ENCODE peak calls at places on chromosome 19, in four cellular contexts. One of them, this sample, is unnamed.
A peak's percentile ranks its signal among the peaks of the same experiment; 100 is the strongest.

GRCh38 chr19:41479757-41480191 is 36.8 kb downstream of the ERICH4 start:
- DNase-seq in PC-3: no peak
- DNase-seq in NB4: peak; percentile 82
- DNase-seq in AG04450: no peak
- DNase-seq in this sample: no peak

GRCh38 chr19:28929026-28929425 is 283.9 kb downstream of the UQCRFS1 start:
- DNase-seq in PC-3: no peak
- DNase-seq in AG04450: no peak
- DNase-seq in NB4: no peak
- DNase-seq in this sample: no peak

GRCh38 chr19:12481781-12482504 is 2.7 kb downstream of the ZNF709 start:
- DNase-seq in NB4: peak; percentile 32
- DNase-seq in AG04450: no peak
- DNase-seq in PC-3: no peak
- DNase-seq in this sample: no peak

GRCh38 chr19:56367829-56368711 is 25.3 kb downstream of the ZNF582 start:
- DNase-seq in PC-3: no peak
- DNase-seq in AG04450: peak; percentile 76
- DNase-seq in NB4: peak; percentile 96
- DNase-seq in this sample: no peak

GRCh38 chr19:46862974-46863632 is 2.3 kb downstream of the ARHGAP35 start:
- DNase-seq in NB4: peak; percentile 86
- DNase-seq in AG04450: no peak
- DNase-seq in PC-3: no peak
- DNase-seq in this sample: no peak

GRCh38 chr19:45881909-45882528 is 3.9 kb downstream of the IRF2BP1 start:
- DNase-seq in PC-3: no peak
- DNase-seq in AG04450: no peak
- DNase-seq in NB4: no peak
- DNase-seq in this sample: peak; percentile 30

GRCh38 chr19:4120933-4121612 is 2.8 kb downstream of the MAP2K2 start:
- DNase-seq in AG04450: no peak
- DNase-seq in PC-3: no peak
- DNase-seq in NB4: no peak
- DNase-seq in this sample: no peak

GRCh38 chr19:50252111-50252886 is 48.9 kb downstream of the MYH14 start:
- DNase-seq in NB4: peak; percentile 33
- DNase-seq in PC-3: peak; percentile 72
- DNase-seq in AG04450: no peak
- DNase-seq in this sample: peak; percentile 41

GRCh38 chr19:4052114-4052992 is 14.3 kb downstream of the ZBTB7A start:
- DNase-seq in AG04450: no peak
- DNase-seq in PC-3: peak; percentile 64
- DNase-seq in NB4: peak; percentile 73
- DNase-seq in this sample: no peak

GRCh38 chr19:7978196-7978825 is 27.1 kb downstream of the ELAVL1 start:
- DNase-seq in PC-3: peak; percentile 15
- DNase-seq in NB4: no peak
- DNase-seq in AG04450: no peak
- DNase-seq in this sample: no peak

GRCh38 chr19:4456843-4457653 is 546 bp downstream of the UBXN6 start:
- DNase-seq in NB4: peak; percentile 62
- DNase-seq in PC-3: no peak
- DNase-seq in AG04450: no peak
- DNase-seq in this sample: peak; percentile 69

GRCh38 chr19:38685666-38686529 is 38.4 kb downstream of the ACTN4 start:
- DNase-seq in PC-3: peak; percentile 63
- DNase-seq in AG04450: no peak
- DNase-seq in NB4: no peak
- DNase-seq in this sample: no peak

GRCh38 chr19:38713227-38713649 is 31.0 kb downstream of the CAPN12 start:
- DNase-seq in NB4: no peak
- DNase-seq in PC-3: no peak
- DNase-seq in AG04450: no peak
- DNase-seq in this sample: no peak

GRCh38 chr19:54938906-54939305 is 8.4 kb downstream of the NLRP7 start:
- DNase-seq in AG04450: no peak
- DNase-seq in NB4: no peak
- DNase-seq in PC-3: no peak
- DNase-seq in this sample: peak; percentile 71

GRCh38 chr19:17455711-17456123 is 5.0 kb downstream of the NXNL1 start:
- DNase-seq in AG04450: no peak
- DNase-seq in NB4: no peak
- DNase-seq in PC-3: no peak
- DNase-seq in this sample: no peak

GRCh38 chr19:29404951-29405727 is 120.7 kb upstream of the VSTM2B start:
- DNase-seq in PC-3: peak; percentile 1
- DNase-seq in AG04450: no peak
- DNase-seq in NB4: no peak
- DNase-seq in this sample: no peak

GRCh38 chr19:55488986-55489710 is 912 bp downstream of the SSC5D start:
- DNase-seq in NB4: no peak
- DNase-seq in AG04450: no peak
- DNase-seq in PC-3: no peak
- DNase-seq in this sample: no peak

GRCh38 chr19:4923379-4923747 is 14.1 kb downstream of the UHRF1 start:
- DNase-seq in NB4: no peak
- DNase-seq in PC-3: no peak
- DNase-seq in AG04450: no peak
- DNase-seq in this sample: no peak

GRCh38 chr19:3954107-3954506 is 16.8 kb downstream of the DAPK3 start:
- DNase-seq in PC-3: no peak
- DNase-seq in NB4: no peak
- DNase-seq in AG04450: no peak
- DNase-seq in this sample: no peak

GRCh38 chr19:56269348-56269747 is 3.2 kb upstream of the EDDM13 start:
- DNase-seq in PC-3: no peak
- DNase-seq in NB4: no peak
- DNase-seq in AG04450: no peak
- DNase-seq in this sample: no peak

GRCh38 chr19:5826531-5827341 is 12.8 kb downstream of the FUT6 start:
- DNase-seq in AG04450: no peak
- DNase-seq in PC-3: peak; percentile 81
- DNase-seq in NB4: peak; percentile 40
- DNase-seq in this sample: peak; percentile 94

GRCh38 chr19:5691930-5692784 is 2.1 kb downstream of the RPL36 start:
- DNase-seq in AG04450: no peak
- DNase-seq in PC-3: no peak
- DNase-seq in NB4: peak; percentile 34
- DNase-seq in this sample: peak; percentile 32

GRCh38 chr19:56111601-56112312 is 9.3 kb downstream of the ZNF787 start:
- DNase-seq in PC-3: no peak
- DNase-seq in AG04450: no peak
- DNase-seq in NB4: no peak
- DNase-seq in this sample: no peak

GRCh38 chr19:43956827-43957226 is 5.8 kb downstream of the ZNF221 start:
- DNase-seq in NB4: peak; percentile 6
- DNase-seq in AG04450: no peak
- DNase-seq in PC-3: no peak
- DNase-seq in this sample: peak; percentile 23

GRCh38 chr19:41341669-41342490 is 11.8 kb downstream of the TGFB1 start:
- DNase-seq in AG04450: no peak
- DNase-seq in NB4: no peak
- DNase-seq in PC-3: no peak
- DNase-seq in this sample: no peak

GRCh38 chr19:45136507-45137178 is 24.1 kb downstream of the NKPD1 start:
- DNase-seq in AG04450: no peak
- DNase-seq in NB4: no peak
- DNase-seq in PC-3: no peak
- DNase-seq in this sample: peak; percentile 76

GRCh38 chr19:7970716-7971448 is 27.4 kb upstream of the TIMM44 start:
- DNase-seq in PC-3: peak; percentile 76
- DNase-seq in AG04450: no peak
- DNase-seq in NB4: peak; percentile 57
- DNase-seq in this sample: peak; percentile 45

GRCh38 chr19:43430142-43430710 is 15.5 kb downstream of the TEX101 start:
- DNase-seq in AG04450: no peak
- DNase-seq in NB4: no peak
- DNase-seq in PC-3: no peak
- DNase-seq in this sample: no peak

GRCh38 chr19:49189259-49189658 is 31.7 kb downstream of the TRPM4 start:
- DNase-seq in AG04450: no peak
- DNase-seq in NB4: no peak
- DNase-seq in PC-3: no peak
- DNase-seq in this sample: no peak

GRCh38 chr19:49193822-49194394 is 36.3 kb downstream of the TRPM4 start:
- DNase-seq in AG04450: no peak
- DNase-seq in PC-3: no peak
- DNase-seq in NB4: no peak
- DNase-seq in this sample: no peak

GRCh38 chr19:49190781-49191180 is 33.2 kb downstream of the TRPM4 start:
- DNase-seq in PC-3: no peak
- DNase-seq in NB4: no peak
- DNase-seq in AG04450: no peak
- DNase-seq in this sample: no peak

GRCh38 chr19:49196527-49197240 is 39.1 kb downstream of the TRPM4 start:
- DNase-seq in NB4: no peak
- DNase-seq in PC-3: no peak
- DNase-seq in AG04450: no peak
- DNase-seq in this sample: no peak

GRCh38 chr19:49194408-49194807 is 36.8 kb downstream of the TRPM4 start:
- DNase-seq in AG04450: no peak
- DNase-seq in PC-3: no peak
- DNase-seq in NB4: no peak
- DNase-seq in this sample: no peak
- TF ChIP-seq CTCF in AG04450: no peak
- TF ChIP-seq CTCF in PC-3: no peak
- TF ChIP-seq CTCF in NB4: no peak
- TF ChIP-seq CTCF in this sample: no peak

GRCh38 chr19:14565298-14565679 is 6.6 kb downstream of the NDUFB7 start:
- DNase-seq in AG04450: no peak
- DNase-seq in PC-3: no peak
- DNase-seq in NB4: no peak
- DNase-seq in this sample: no peak
- TF ChIP-seq CTCF in AG04450: no peak
- TF ChIP-seq CTCF in PC-3: no peak
- TF ChIP-seq CTCF in NB4: no peak
- TF ChIP-seq CTCF in this sample: no peak

GRCh38 chr19:30695171-30695875 is 323.1 kb downstream of the ZNF536 start:
- DNase-seq in PC-3: no peak
- DNase-seq in NB4: peak; percentile 2
- DNase-seq in AG04450: no peak
- DNase-seq in this sample: no peak
- TF ChIP-seq CTCF in PC-3: no peak
- TF ChIP-seq CTCF in NB4: no peak
- TF ChIP-seq CTCF in AG04450: no peak
- TF ChIP-seq CTCF in this sample: no peak

GRCh38 chr19:2288743-2289713 is 7.1 kb upstream of the PEAK3 start:
- DNase-seq in AG04450: no peak
- DNase-seq in PC-3: no peak
- DNase-seq in NB4: peak; percentile 44
- DNase-seq in this sample: no peak

GRCh38 chr19:2289714-2290435 is 7.9 kb upstream of the PEAK3 start:
- DNase-seq in AG04450: no peak
- DNase-seq in NB4: peak; percentile 95
- DNase-seq in PC-3: no peak
- DNase-seq in this sample: peak; percentile 90

GRCh38 chr19:2288010-2288742 is 6.2 kb upstream of the PEAK3 start:
- DNase-seq in NB4: no peak
- DNase-seq in AG04450: no peak
- DNase-seq in PC-3: no peak
- DNase-seq in this sample: no peak

GRCh38 chr19:2290441-2291184 is 8.6 kb upstream of the PEAK3 start:
- DNase-seq in PC-3: no peak
- DNase-seq in AG04450: no peak
- DNase-seq in NB4: peak; percentile 35
- DNase-seq in this sample: no peak

DNA sequence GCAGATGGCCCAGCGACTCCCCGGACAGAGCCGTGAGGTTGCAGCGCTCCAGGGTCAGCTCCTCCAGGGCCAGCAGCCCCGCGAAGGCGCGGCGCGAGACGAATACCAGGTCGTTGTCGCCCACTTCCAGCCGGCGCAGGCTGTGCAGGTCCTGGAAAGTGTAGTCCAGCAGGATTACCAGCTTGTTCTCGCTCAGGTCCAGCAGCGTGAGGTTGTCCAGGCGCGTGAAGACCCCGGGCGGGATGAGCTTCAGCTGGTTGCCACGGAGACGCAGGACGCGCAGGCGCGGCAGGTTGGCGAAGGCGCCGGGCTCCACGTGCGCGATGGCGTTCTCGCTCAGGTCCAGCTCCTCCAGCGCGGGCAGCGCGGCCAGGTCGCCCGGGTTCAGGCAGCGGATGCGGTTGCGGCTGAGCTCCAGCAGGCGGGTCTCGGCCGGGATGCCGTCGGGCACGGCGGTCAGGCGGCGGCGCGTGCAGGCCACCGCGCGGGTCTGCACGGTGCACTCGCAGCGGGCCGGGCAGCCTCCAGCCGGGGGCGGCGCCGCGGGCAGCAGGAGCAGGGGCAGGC is 9.3 kb upstream of the PEAK3 start:
- DNase-seq in NB4: no peak
- DNase-seq in AG04450: no peak
- DNase-seq in PC-3: no peak
- DNase-seq in this sample: no peak
- TF ChIP-seq CTCF in NB4: no peak
- TF ChIP-seq CTCF in AG04450: no peak
- TF ChIP-seq CTCF in PC-3: no peak
- TF ChIP-seq CTCF in this sample: no peak

GRCh38 chr19:36014029-36014924 is at the start of gene ALKBH6:
- DNase-seq in PC-3: peak; percentile 98
- DNase-seq in NB4: peak; percentile 97
- DNase-seq in AG04450: peak; percentile 93
- DNase-seq in this sample: peak; percentile 99
- TF ChIP-seq CTCF in PC-3: no peak
- TF ChIP-seq CTCF in NB4: no peak
- TF ChIP-seq CTCF in AG04450: no peak
- TF ChIP-seq CTCF in this sample: no peak

GRCh38 chr19:39737929-39738328 is at the start of gene CLC:
- DNase-seq in PC-3: no peak
- DNase-seq in NB4: no peak
- DNase-seq in AG04450: no peak
- DNase-seq in this sample: no peak
- TF ChIP-seq CTCF in PC-3: no peak
- TF ChIP-seq CTCF in NB4: no peak
- TF ChIP-seq CTCF in AG04450: no peak
- TF ChIP-seq CTCF in this sample: no peak

GRCh38 chr19:51508059-51508733 is 6.6 kb upstream of the SIGLEC12 start:
- DNase-seq in NB4: no peak
- DNase-seq in PC-3: no peak
- DNase-seq in AG04450: no peak
- DNase-seq in this sample: no peak

GRCh38 chr19:51509823-51510660 is 8.4 kb upstream of the SIGLEC12 start:
- DNase-seq in PC-3: no peak
- DNase-seq in AG04450: no peak
- DNase-seq in NB4: no peak
- DNase-seq in this sample: no peak

GRCh38 chr19:51514866-51515481 is 13.4 kb upstream of the SIGLEC12 start:
- DNase-seq in AG04450: peak; percentile 7
- DNase-seq in NB4: peak; percentile 73
- DNase-seq in PC-3: peak; percentile 89
- DNase-seq in this sample: peak; percentile 66

GRCh38 chr19:51513968-51514367 is 12.4 kb upstream of the SIGLEC12 start:
- DNase-seq in AG04450: no peak
- DNase-seq in NB4: no peak
- DNase-seq in PC-3: no peak
- DNase-seq in this sample: no peak

GRCh38 chr19:51511353-51511752 is 9.8 kb upstream of the SIGLEC12 start:
- DNase-seq in AG04450: no peak
- DNase-seq in PC-3: peak; percentile 28
- DNase-seq in NB4: peak; percentile 50
- DNase-seq in this sample: peak; percentile 26
- TF ChIP-seq CTCF in AG04450: peak; percentile 27
- TF ChIP-seq CTCF in PC-3: peak; percentile 48
- TF ChIP-seq CTCF in NB4: peak; percentile 70
- TF ChIP-seq CTCF in this sample: peak; percentile 69